ENCODE peak calls at places on chromosomes 4 and X, in five cellular contexts. One of them, this sample, is unnamed.

GRCh38 chr4:124904723-124905390 is 192.3 kb upstream of the ANKRD50 start:
- DNase-seq in lower lobe of right lung: no peak
- DNase-seq in pancreas: no peak
- DNase-seq in heart left ventricle: no peak
- DNase-seq in IMR-90: no peak
- DNase-seq in this sample: no peak

GRCh38 chr4:20591571-20592455 is 108.4 kb upstream of the PACRGL start:
- DNase-seq in lower lobe of right lung: no peak
- DNase-seq in pancreas: no peak
- DNase-seq in heart left ventricle: no peak
- DNase-seq in IMR-90: no peak
- DNase-seq in this sample: no peak

GRCh38 chr4:186622788-186623464 is 67.6 kb upstream of the MTNR1A start:
- DNase-seq in lower lobe of right lung: no peak
- DNase-seq in pancreas: no peak
- DNase-seq in heart left ventricle: no peak
- DNase-seq in IMR-90: peak
- DNase-seq in this sample: peak

GRCh38 chr4:147768113-147768512 is 36.2 kb downstream of the ARHGAP10 start:
- DNase-seq in lower lobe of right lung: no peak
- DNase-seq in pancreas: no peak
- DNase-seq in heart left ventricle: no peak
- DNase-seq in IMR-90: peak
- DNase-seq in this sample: peak

GRCh38 chr4:15469402-15470148 is at the start of gene CC2D2A:
- DNase-seq in lower lobe of right lung: no peak
- DNase-seq in pancreas: peak
- DNase-seq in heart left ventricle: peak
- DNase-seq in IMR-90: peak
- DNase-seq in this sample: peak

GRCh38 chr4:90190510-90190909 is 63.3 kb downstream of the CCSER1 start:
- DNase-seq in lower lobe of right lung: no peak
- DNase-seq in pancreas: no peak
- DNase-seq in heart left ventricle: no peak
- DNase-seq in IMR-90: no peak
- DNase-seq in this sample: no peak

GRCh38 chrX:53481093-53481492 is 46.9 kb upstream of the HSD17B10 start:
- DNase-seq in lower lobe of right lung: no peak
- DNase-seq in pancreas: no peak
- DNase-seq in heart left ventricle: no peak
- DNase-seq in IMR-90: no peak
- DNase-seq in this sample: no peak

GRCh38 chr4:142248946-142249345 is 597.2 kb downstream of the INPP4B start:
- DNase-seq in lower lobe of right lung: no peak
- DNase-seq in pancreas: no peak
- DNase-seq in heart left ventricle: no peak
- DNase-seq in IMR-90: peak
- DNase-seq in this sample: peak

GRCh38 chr4:24850669-24851068 is 55.3 kb downstream of the SOD3 start:
- DNase-seq in lower lobe of right lung: no peak
- DNase-seq in pancreas: no peak
- DNase-seq in heart left ventricle: no peak
- DNase-seq in IMR-90: peak
- DNase-seq in this sample: peak

GRCh38 chrX:111098874-111099273 is 2.9 kb downstream of the PAK3 start:
- DNase-seq in lower lobe of right lung: peak
- DNase-seq in pancreas: peak
- DNase-seq in heart left ventricle: no peak
- DNase-seq in IMR-90: peak
- DNase-seq in this sample: peak

GRCh38 chrX:56800307-56800706 is 71.3 kb downstream of the NBDY start:
- DNase-seq in lower lobe of right lung: no peak
- DNase-seq in pancreas: no peak
- DNase-seq in heart left ventricle: no peak
- DNase-seq in IMR-90: no peak
- DNase-seq in this sample: no peak

GRCh38 chr4:8308856-8309771 is 39.6 kb downstream of the HTRA3 start:
- DNase-seq in lower lobe of right lung: peak
- DNase-seq in pancreas: no peak
- DNase-seq in heart left ventricle: peak
- DNase-seq in IMR-90: peak
- DNase-seq in this sample: peak

GRCh38 chr4:187480146-187481145 is 515.1 kb upstream of the ZFP42 start:
- DNase-seq in lower lobe of right lung: no peak
- DNase-seq in pancreas: no peak
- DNase-seq in heart left ventricle: no peak
- DNase-seq in IMR-90: peak
- DNase-seq in this sample: peak

GRCh38 chr4:74682567-74683359 is 111.6 kb downstream of the BTC start:
- DNase-seq in lower lobe of right lung: no peak
- DNase-seq in pancreas: peak
- DNase-seq in heart left ventricle: no peak
- DNase-seq in IMR-90: peak
- DNase-seq in this sample: peak

GRCh38 chr4:30396772-30397475 is 323.2 kb upstream of the PCDH7 start:
- DNase-seq in lower lobe of right lung: no peak
- DNase-seq in pancreas: no peak
- DNase-seq in heart left ventricle: no peak
- DNase-seq in IMR-90: peak
- DNase-seq in this sample: peak

GRCh38 chr4:124253080-124253479 is 459.5 kb downstream of the ANKRD50 start:
- DNase-seq in lower lobe of right lung: no peak
- DNase-seq in pancreas: no peak
- DNase-seq in heart left ventricle: no peak
- DNase-seq in IMR-90: no peak
- DNase-seq in this sample: no peak

GRCh38 chr4:75995727-75996126 is 5.0 kb upstream of the SDAD1 start:
- DNase-seq in lower lobe of right lung: no peak
- DNase-seq in pancreas: no peak
- DNase-seq in heart left ventricle: no peak
- DNase-seq in IMR-90: peak
- DNase-seq in this sample: peak

GRCh38 chrX:129769467-129770154 is 10.1 kb upstream of the SASH3 start:
- DNase-seq in lower lobe of right lung: no peak
- DNase-seq in pancreas: no peak
- DNase-seq in heart left ventricle: no peak
- DNase-seq in IMR-90: no peak
- DNase-seq in this sample: no peak

GRCh38 chr4:54384563-54384962 is 155.5 kb downstream of the PDGFRA start:
- DNase-seq in lower lobe of right lung: no peak
- DNase-seq in pancreas: no peak
- DNase-seq in heart left ventricle: no peak
- DNase-seq in IMR-90: peak
- DNase-seq in this sample: peak

GRCh38 chr4:11843927-11844326 is 415.2 kb upstream of the HS3ST1 start:
- DNase-seq in lower lobe of right lung: no peak
- DNase-seq in pancreas: no peak
- DNase-seq in heart left ventricle: no peak
- DNase-seq in IMR-90: no peak
- DNase-seq in this sample: no peak

GRCh38 chrX:50707376-50707775 is 106.6 kb downstream of the SHROOM4 start:
- DNase-seq in lower lobe of right lung: no peak
- DNase-seq in pancreas: no peak
- DNase-seq in heart left ventricle: no peak
- DNase-seq in IMR-90: no peak
- DNase-seq in this sample: no peak

GRCh38 chr4:103996059-103996458 is 276.3 kb upstream of the TACR3 start:
- DNase-seq in lower lobe of right lung: no peak
- DNase-seq in pancreas: no peak
- DNase-seq in heart left ventricle: no peak
- DNase-seq in IMR-90: no peak
- DNase-seq in this sample: peak

GRCh38 chr4:13367691-13368090 is 116.4 kb downstream of the RAB28 start:
- DNase-seq in lower lobe of right lung: no peak
- DNase-seq in pancreas: no peak
- DNase-seq in heart left ventricle: no peak
- DNase-seq in IMR-90: no peak
- DNase-seq in this sample: no peak

DNA sequence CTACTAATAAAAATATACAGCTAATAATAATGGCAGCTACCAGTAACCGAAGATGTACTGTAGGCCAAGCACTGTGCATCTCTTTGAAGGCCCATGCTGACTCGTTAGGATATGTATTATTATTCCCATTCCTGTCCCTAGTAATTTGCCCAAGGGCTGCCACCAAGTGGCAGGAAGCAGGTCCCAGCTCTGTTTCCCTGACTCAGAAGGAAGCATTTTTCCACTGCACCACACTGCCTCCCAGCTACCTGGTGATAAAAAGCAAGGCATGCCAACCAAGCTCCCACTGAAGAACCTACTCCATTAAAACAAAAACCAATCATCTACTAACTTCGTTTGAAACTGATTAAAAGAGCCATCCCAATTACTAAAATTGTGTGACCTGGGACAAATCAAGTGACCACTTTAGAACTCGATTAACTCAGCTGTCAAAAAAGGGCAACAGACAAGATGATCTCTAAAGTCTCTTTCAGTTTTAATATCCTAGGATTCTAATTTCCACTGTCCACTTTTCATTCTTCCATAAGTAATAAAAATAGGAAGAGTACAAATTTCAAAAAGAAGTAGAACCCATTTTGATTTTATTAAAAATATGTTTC is 24.3 kb upstream of the PGM2 start:
- DNase-seq in lower lobe of right lung: peak
- DNase-seq in pancreas: peak
- DNase-seq in heart left ventricle: peak
- DNase-seq in IMR-90: peak
- DNase-seq in this sample: peak
- TF ChIP-seq CTCF in lower lobe of right lung: peak
- TF ChIP-seq CTCF in pancreas: peak
- TF ChIP-seq CTCF in heart left ventricle: peak
- TF ChIP-seq CTCF in IMR-90: peak
- TF ChIP-seq CTCF in this sample: peak

GRCh38 chr4:35521682-35522081 is 722.6 kb downstream of the ARAP2 start:
- DNase-seq in lower lobe of right lung: no peak
- DNase-seq in pancreas: no peak
- DNase-seq in heart left ventricle: no peak
- DNase-seq in IMR-90: no peak
- DNase-seq in this sample: no peak

GRCh38 chr4:35520059-35520458 is 724.3 kb downstream of the ARAP2 start:
- DNase-seq in lower lobe of right lung: no peak
- DNase-seq in pancreas: peak
- DNase-seq in heart left ventricle: no peak
- DNase-seq in IMR-90: no peak
- DNase-seq in this sample: no peak

GRCh38 chr4:35526456-35526855 is 717.9 kb downstream of the ARAP2 start:
- DNase-seq in lower lobe of right lung: no peak
- DNase-seq in pancreas: no peak
- DNase-seq in heart left ventricle: no peak
- DNase-seq in IMR-90: no peak
- DNase-seq in this sample: no peak

GRCh38 chr4:35525192-35525978 is 718.9 kb downstream of the ARAP2 start:
- DNase-seq in lower lobe of right lung: no peak
- DNase-seq in pancreas: no peak
- DNase-seq in heart left ventricle: no peak
- DNase-seq in IMR-90: no peak
- DNase-seq in this sample: no peak
- H3K4me3 ChIP-seq in lower lobe of right lung: no peak
- H3K4me3 ChIP-seq in pancreas: no peak
- H3K4me3 ChIP-seq in heart left ventricle: no peak
- H3K4me3 ChIP-seq in IMR-90: no peak
- H3K4me3 ChIP-seq in this sample: no peak

GRCh38 chrX:109704563-109704962 is 28.5 kb downstream of the ACSL4 start:
- DNase-seq in lower lobe of right lung: no peak
- DNase-seq in pancreas: no peak
- DNase-seq in heart left ventricle: no peak
- DNase-seq in IMR-90: no peak
- DNase-seq in this sample: no peak

GRCh38 chrX:109709129-109709631 is 23.9 kb downstream of the ACSL4 start:
- DNase-seq in lower lobe of right lung: no peak
- DNase-seq in pancreas: no peak
- DNase-seq in heart left ventricle: no peak
- DNase-seq in IMR-90: peak
- DNase-seq in this sample: peak

GRCh38 chrX:109710181-109710580 is 22.9 kb downstream of the ACSL4 start:
- DNase-seq in lower lobe of right lung: no peak
- DNase-seq in pancreas: no peak
- DNase-seq in heart left ventricle: no peak
- DNase-seq in IMR-90: peak
- DNase-seq in this sample: no peak

GRCh38 chrX:109707322-109707721 is 25.7 kb downstream of the ACSL4 start:
- DNase-seq in lower lobe of right lung: no peak
- DNase-seq in pancreas: no peak
- DNase-seq in heart left ventricle: no peak
- DNase-seq in IMR-90: no peak
- DNase-seq in this sample: no peak
- TF ChIP-seq CTCF in lower lobe of right lung: no peak
- TF ChIP-seq CTCF in pancreas: no peak
- TF ChIP-seq CTCF in heart left ventricle: no peak
- TF ChIP-seq CTCF in IMR-90: no peak
- TF ChIP-seq CTCF in this sample: no peak

GRCh38 chr4:125956281-125956680 is 641.5 kb downstream of the FAT4 start:
- DNase-seq in lower lobe of right lung: no peak
- DNase-seq in pancreas: no peak
- DNase-seq in heart left ventricle: no peak
- DNase-seq in IMR-90: no peak
- DNase-seq in this sample: no peak
- H3K4me3 ChIP-seq in lower lobe of right lung: no peak
- H3K4me3 ChIP-seq in pancreas: no peak
- H3K4me3 ChIP-seq in heart left ventricle: no peak
- H3K4me3 ChIP-seq in IMR-90: no peak
- H3K4me3 ChIP-seq in this sample: no peak

GRCh38 chr4:40736910-40737309 is 12.8 kb upstream of the NSUN7 start:
- DNase-seq in lower lobe of right lung: no peak
- DNase-seq in pancreas: no peak
- DNase-seq in heart left ventricle: no peak
- DNase-seq in IMR-90: peak
- DNase-seq in this sample: peak
- TF ChIP-seq CTCF in lower lobe of right lung: peak
- TF ChIP-seq CTCF in pancreas: no peak
- TF ChIP-seq CTCF in heart left ventricle: peak
- TF ChIP-seq CTCF in IMR-90: peak
- TF ChIP-seq CTCF in this sample: peak

DNA sequence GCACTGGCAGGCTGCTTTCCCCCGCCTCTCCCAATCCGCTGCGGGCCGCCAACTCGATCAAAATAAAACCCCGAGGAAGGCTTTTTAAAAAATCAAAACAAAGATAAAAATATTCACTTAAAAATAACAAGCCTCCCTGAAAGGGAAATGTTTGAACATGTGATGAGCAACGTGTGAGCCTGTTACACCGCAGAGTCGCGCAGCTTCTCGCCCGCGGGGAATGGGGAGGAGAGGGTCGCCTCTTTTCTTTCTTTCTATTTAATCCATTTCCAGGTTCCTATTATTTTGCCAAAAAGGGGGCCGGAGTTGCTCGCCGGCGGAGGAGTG is 326.0 kb upstream of the F9 start:
- DNase-seq in lower lobe of right lung: peak
- DNase-seq in pancreas: no peak
- DNase-seq in heart left ventricle: no peak
- DNase-seq in IMR-90: no peak
- DNase-seq in this sample: no peak
- H3K4me3 ChIP-seq in lower lobe of right lung: peak
- H3K4me3 ChIP-seq in pancreas: peak
- H3K4me3 ChIP-seq in heart left ventricle: peak
- H3K4me3 ChIP-seq in IMR-90: no peak
- H3K4me3 ChIP-seq in this sample: peak

GRCh38 chr4:185096032-185096653 is 46.9 kb upstream of the SLC25A4 start:
- DNase-seq in lower lobe of right lung: no peak
- DNase-seq in pancreas: peak
- DNase-seq in heart left ventricle: no peak
- DNase-seq in IMR-90: peak
- DNase-seq in this sample: peak
- TF ChIP-seq CTCF in lower lobe of right lung: peak
- TF ChIP-seq CTCF in pancreas: peak
- TF ChIP-seq CTCF in heart left ventricle: peak
- TF ChIP-seq CTCF in IMR-90: peak
- TF ChIP-seq CTCF in this sample: peak

GRCh38 chrX:21373637-21374162 is 518 bp upstream of the CNKSR2 start:
- DNase-seq in lower lobe of right lung: no peak
- DNase-seq in pancreas: no peak
- DNase-seq in heart left ventricle: peak
- DNase-seq in IMR-90: no peak
- DNase-seq in this sample: no peak
- H3K4me3 ChIP-seq in lower lobe of right lung: peak
- H3K4me3 ChIP-seq in pancreas: no peak
- H3K4me3 ChIP-seq in heart left ventricle: peak
- H3K4me3 ChIP-seq in IMR-90: peak
- H3K4me3 ChIP-seq in this sample: peak